ENCODE peak calls at places on chromosomes 13 and 19, in ten cellular contexts. Z, E, G, D, I, K, F, B, T and R are unnamed samples. For H3K4me1, the result is how much of the 10 kb centered on the place peaks cover.

GRCh38 chr13:23876265-23876664 is 12.9 kb downstream of the MIPEP start:
- DNase-seq in D (no peak), F (no peak), K (no peak), I (peak), B (no peak), G (no peak), E (no peak), T (no peak), Z (peak), R (no peak)

GRCh38 chr13:79901336-79901735 is 420.4 kb downstream of the NDFIP2 start:
- DNase-seq in K (no peak), G (no peak), Z (no peak), B (no peak), T (no peak), F (no peak), I (peak), D (no peak), E (no peak), R (no peak)

GRCh38 chr13:112815871-112816270 is 126.0 kb downstream of the ATP11A start:
- DNase-seq in I (no peak), B (no peak), E (no peak), Z (no peak), T (no peak), G (no peak), K (no peak), F (no peak), D (no peak), R (no peak)

GRCh38 chr19:807627-808175 is 10.4 kb downstream of the PTBP1 start:
- DNase-seq in E (no peak), T (no peak), I (no peak), Z (no peak), F (no peak), B (no peak), K (no peak), G (no peak), D (no peak), R (no peak)

GRCh38 chr13:67139551-67139950 is 90.6 kb downstream of the PCDH9 start:
- DNase-seq in F (no peak), E (no peak), D (no peak), Z (no peak), K (no peak), G (no peak), T (no peak), B (no peak), I (no peak), R (no peak)

GRCh38 chr19:19740755-19741154 is 7.8 kb upstream of the ZNF14 start:
- DNase-seq in G (no peak), F (no peak), B (no peak), K (no peak), E (no peak), D (no peak), Z (no peak), T (no peak), I (no peak), R (no peak)

GRCh38 chr13:76148926-76149325 is 512.8 kb downstream of the LMO7 start:
- DNase-seq in F (no peak), G (no peak), I (peak), D (no peak), E (no peak), B (no peak), T (no peak), Z (no peak), K (no peak), R (no peak)

GRCh38 chr19:29364224-29364726 is 151.3 kb upstream of the UQCRFS1 start:
- DNase-seq in B (no peak), T (no peak), K (no peak), G (no peak), F (no peak), I (no peak), E (no peak), Z (no peak), D (no peak), R (no peak)

GRCh38 chr19:995051-995827 is 5.0 kb upstream of the GRIN3B start:
- DNase-seq in B (peak), D (peak), Z (peak), E (no peak), F (peak), T (no peak), I (no peak), G (no peak), K (no peak), R (no peak)

GRCh38 chr19:38667552-38668205 is 20.2 kb downstream of the ACTN4 start:
- DNase-seq in E (no peak), Z (no peak), K (no peak), B (peak), T (no peak), G (peak), D (no peak), I (no peak), F (no peak), R (no peak)

GRCh38 chr13:49329831-49330545 is 82.3 kb downstream of the CDADC1 start:
- DNase-seq in Z (no peak), I (no peak), B (no peak), T (no peak), F (no peak), D (no peak), K (no peak), G (no peak), E (no peak), R (no peak)

DNA sequence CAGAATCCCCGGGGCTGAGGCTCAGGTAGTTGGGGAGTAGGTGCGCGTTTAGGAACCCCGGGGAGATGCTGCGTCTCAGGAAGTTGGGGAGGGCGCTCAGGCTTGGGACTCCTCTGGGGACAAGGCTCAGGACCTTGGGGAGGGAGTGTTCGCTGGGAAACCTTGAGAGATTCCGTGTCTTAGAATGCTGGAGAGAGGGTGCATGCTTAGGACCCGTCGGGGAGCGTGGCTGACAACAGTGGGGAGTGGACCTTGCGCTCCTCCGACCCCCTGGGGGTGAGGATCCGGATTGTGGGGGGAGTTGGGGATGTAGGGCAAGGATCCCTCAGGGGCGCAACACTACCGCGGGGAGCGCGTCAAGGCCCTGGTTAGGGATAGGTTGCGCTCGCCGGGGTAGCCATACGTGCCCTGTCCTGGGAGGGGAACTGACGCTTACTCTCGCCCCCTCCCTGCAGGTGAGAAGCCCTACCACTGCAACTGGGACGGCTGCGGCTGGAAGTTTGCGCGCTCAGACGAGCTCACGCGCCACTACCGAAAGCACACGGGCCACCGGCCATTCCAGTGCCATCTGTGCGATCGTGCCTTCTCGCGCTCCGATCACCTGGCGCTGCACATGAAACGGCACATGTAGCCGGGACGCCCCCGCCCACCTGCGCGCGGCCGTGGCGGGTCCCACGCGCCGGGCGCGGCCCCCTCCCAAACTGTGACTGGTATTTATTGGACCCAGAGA is 1.9 kb downstream of the KLF2 start:
- DNase-seq in T (peak), I (peak), D (peak), G (peak), E (no peak), B (peak), F (no peak), K (peak), Z (no peak), R (no peak)
- H3K4me1 ChIP-seq in T (half or more), I (under half), D (under half), G (under half), E (half or more), B (under half), F (under half), K (under half), Z (under half), R (under half)

GRCh38 chr19:47540748-47541147 is 25.9 kb upstream of the NAPA start:
- DNase-seq in Z (peak), F (no peak), I (peak), K (no peak), G (no peak), D (no peak), E (no peak), B (no peak), T (no peak), R (no peak)
- H3K4me3 ChIP-seq in Z (no peak), F (no peak), I (no peak), K (no peak), G (no peak), D (no peak), E (no peak), B (no peak), T (no peak), R (no peak)

DNA sequence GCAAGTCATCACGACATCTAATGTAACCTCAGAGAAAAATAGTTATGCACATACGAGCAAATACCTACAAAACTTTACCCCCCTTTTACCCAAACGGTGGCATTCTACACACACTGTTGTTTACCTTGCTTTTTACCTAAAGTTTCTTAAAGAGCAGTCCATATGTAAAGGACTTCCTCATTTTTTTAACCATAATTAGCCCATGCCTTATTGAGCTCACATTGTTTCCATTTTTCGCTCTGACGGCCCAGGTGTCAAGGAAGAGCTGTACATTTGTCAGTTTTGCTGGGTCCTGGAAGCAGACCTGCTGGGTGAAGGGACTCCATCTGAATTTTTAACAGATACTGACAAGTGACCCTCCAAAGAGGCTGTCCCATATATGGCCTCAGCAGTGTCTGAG is 89.4 kb downstream of the STK24 start:
- DNase-seq in K (no peak), B (no peak), I (no peak), T (no peak), G (no peak), E (no peak), F (no peak), Z (no peak), D (no peak), R (no peak)
- H3K4me1 ChIP-seq in K (under half), B (under half), I (half or more), T (half or more), G (half or more), E (half or more), F (under half), Z (half or more), D (under half), R (under half)

GRCh38 chr19:5406816-5407215 is 48.4 kb upstream of the ZNRF4 start:
- DNase-seq in F (no peak), K (no peak), E (no peak), T (no peak), Z (no peak), G (no peak), I (no peak), B (no peak), D (no peak), R (no peak)

GRCh38 chr19:5398693-5399057 is 56.5 kb upstream of the ZNRF4 start:
- DNase-seq in F (no peak), D (no peak), G (no peak), Z (no peak), B (no peak), E (no peak), K (no peak), I (no peak), T (no peak), R (no peak)

GRCh38 chr19:5407356-5407755 is 47.9 kb upstream of the ZNRF4 start:
- DNase-seq in B (no peak), I (peak), G (no peak), F (no peak), T (no peak), D (no peak), E (no peak), K (no peak), Z (no peak), R (no peak)

GRCh38 chr19:5403968-5404640 is 51.1 kb upstream of the ZNRF4 start:
- DNase-seq in T (peak), E (peak), D (peak), I (peak), G (peak), F (peak), K (peak), B (peak), Z (peak), R (peak)
- H3K4me3 ChIP-seq in T (no peak), E (no peak), D (no peak), I (no peak), G (no peak), F (no peak), K (no peak), B (no peak), Z (no peak), R (no peak)

DNA sequence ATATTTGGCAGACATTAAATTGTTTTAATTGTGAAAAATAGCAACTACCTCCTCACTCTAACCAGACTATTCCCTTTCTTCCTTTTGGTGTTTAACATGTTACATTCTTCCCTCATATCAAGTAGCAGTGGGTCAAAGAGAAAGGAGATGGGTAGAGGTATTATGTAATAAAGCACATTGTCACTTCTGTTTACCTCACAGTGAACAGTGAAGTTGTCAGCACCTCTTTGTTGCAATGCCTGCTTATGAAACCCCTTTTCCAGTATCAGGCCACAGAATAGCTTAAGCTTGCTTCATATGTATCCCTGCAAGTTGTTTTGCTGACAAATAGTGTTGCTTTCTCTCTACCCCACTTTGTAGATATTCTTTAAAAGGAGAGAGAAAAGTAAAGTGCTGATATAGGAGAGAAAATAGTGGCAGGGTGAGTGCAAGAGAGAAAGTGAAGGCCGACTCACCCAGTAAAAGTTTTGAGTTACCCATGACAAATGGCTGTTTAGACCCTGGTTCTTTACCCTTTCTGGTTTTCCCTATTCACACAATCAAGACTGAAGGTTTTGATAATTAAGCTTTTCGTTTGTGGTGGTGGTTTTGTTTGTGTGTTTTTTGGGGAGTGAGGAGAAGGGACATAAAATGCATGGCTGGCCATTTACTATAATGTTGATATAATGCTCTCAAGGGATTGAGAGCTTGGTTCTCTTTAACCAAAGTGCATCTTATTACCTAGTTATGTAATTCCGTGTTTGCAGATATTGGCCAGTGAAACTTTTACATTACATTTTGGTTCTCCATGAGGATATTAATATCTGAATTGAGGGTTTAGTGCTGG is 3.7 kb downstream of the ITM2B start:
- DNase-seq in Z (no peak), F (no peak), T (no peak), G (no peak), K (no peak), B (no peak), D (no peak), I (peak), E (no peak), R (no peak)
- H3K4me1 ChIP-seq in Z (half or more), F (under half), T (half or more), G (under half), K (under half), B (under half), D (under half), I (under half), E (half or more), R (half or more)

GRCh38 chr13:45615501-45616101 is at the start of gene ERICH6B:
- DNase-seq in G (no peak), K (peak), B (peak), D (no peak), Z (peak), I (peak), E (no peak), F (no peak), T (no peak), R (no peak)
- H3K4me3 ChIP-seq in G (peak), K (peak), B (no peak), D (no peak), Z (no peak), I (peak), E (no peak), F (no peak), T (no peak), R (peak)